ENCODE peak calls at places on chromosomes 6 and 20, in nine cellular contexts. O is vagina; B is breast epithelium; X is cardiac muscle cell; A is tibial nerve; N is uterus; G is foreskin keratinocyte; F is AG04450; Z is naive thymus-derived CD4-positive, alpha-beta T cell. L is an unnamed sample.
A peak's percentile ranks its signal among the peaks of the same experiment; 100 is the strongest.

GRCh38 chr20:50794846-50795634 is at the start of gene BCAS4:
- DNase-seq in O (no peak), B (peak; percentile 70), X (peak; percentile 89), A (peak; percentile 45), N (peak; percentile 79), G (peak; percentile 52), F (peak; percentile 37), Z (peak; percentile 91), L (peak; percentile 63)

GRCh38 chr20:32763202-32763999 is 1.2 kb downstream of the DNMT3B start:
- DNase-seq in O (no peak), B (no peak), X (no peak), A (no peak), N (no peak), G (no peak), F (no peak), Z (no peak), L (no peak)

GRCh38 chr6:79307321-79308036 is 73.0 kb upstream of the HMGN3 start:
- DNase-seq in O (no peak), B (no peak), X (no peak), A (no peak), N (no peak), G (peak; percentile 98), F (no peak), Z (no peak), L (no peak)

GRCh38 chr20:53805895-53806384 is 212.3 kb upstream of the ZNF217 start:
- DNase-seq in O (no peak), B (no peak), X (no peak), A (no peak), N (no peak), G (peak; percentile 96), F (no peak), Z (no peak), L (no peak)

GRCh38 chr20:17611540-17612286 is 41.8 kb downstream of the DSTN start:
- DNase-seq in O (peak; percentile 87), B (peak; percentile 29), X (peak; percentile 46), A (no peak), N (no peak), G (peak; percentile 69), F (no peak), Z (peak; percentile 7), L (no peak)

GRCh38 chr6:136524936-136525413 is 25.2 kb downstream of the MAP7 start:
- DNase-seq in O (no peak), B (no peak), X (no peak), A (no peak), N (no peak), G (no peak), F (no peak), Z (no peak), L (no peak)

GRCh38 chr6:138719011-138719635 is 54.4 kb upstream of the CCDC28A start:
- DNase-seq in O (no peak), B (no peak), X (no peak), A (no peak), N (no peak), G (no peak), F (no peak), Z (no peak), L (no peak)

GRCh38 chr6:42009844-42010184 is 40.5 kb upstream of the TAF8 start:
- DNase-seq in O (no peak), B (no peak), X (no peak), A (no peak), N (no peak), G (no peak), F (no peak), Z (no peak), L (no peak)

GRCh38 chr6:28710466-28711191 is 184.9 kb downstream of the GPX5 start:
- DNase-seq in O (no peak), B (no peak), X (no peak), A (no peak), N (no peak), G (peak; percentile 80), F (no peak), Z (no peak), L (no peak)

GRCh38 chr6:56079761-56080540 is 167.4 kb downstream of the COL21A1 start:
- DNase-seq in O (no peak), B (no peak), X (no peak), A (no peak), N (no peak), G (no peak), F (no peak), Z (no peak), L (no peak)

GRCh38 chr6:144681334-144681733 is 396.2 kb downstream of the UTRN start:
- DNase-seq in O (no peak), B (no peak), X (no peak), A (no peak), N (no peak), G (no peak), F (no peak), Z (no peak), L (no peak)

GRCh38 chr6:34816635-34817301 is 24.9 kb downstream of the BLTP3A start:
- DNase-seq in O (no peak), B (no peak), X (no peak), A (no peak), N (no peak), G (no peak), F (no peak), Z (no peak), L (no peak)

GRCh38 chr6:34819571-34820480 is 27.9 kb downstream of the BLTP3A start:
- DNase-seq in O (no peak), B (no peak), X (no peak), A (no peak), N (no peak), G (no peak), F (no peak), Z (no peak), L (no peak)

GRCh38 chr6:34813028-34813742 is 21.3 kb downstream of the BLTP3A start:
- DNase-seq in O (no peak), B (no peak), X (no peak), A (no peak), N (no peak), G (no peak), F (no peak), Z (no peak), L (no peak)

DNA sequence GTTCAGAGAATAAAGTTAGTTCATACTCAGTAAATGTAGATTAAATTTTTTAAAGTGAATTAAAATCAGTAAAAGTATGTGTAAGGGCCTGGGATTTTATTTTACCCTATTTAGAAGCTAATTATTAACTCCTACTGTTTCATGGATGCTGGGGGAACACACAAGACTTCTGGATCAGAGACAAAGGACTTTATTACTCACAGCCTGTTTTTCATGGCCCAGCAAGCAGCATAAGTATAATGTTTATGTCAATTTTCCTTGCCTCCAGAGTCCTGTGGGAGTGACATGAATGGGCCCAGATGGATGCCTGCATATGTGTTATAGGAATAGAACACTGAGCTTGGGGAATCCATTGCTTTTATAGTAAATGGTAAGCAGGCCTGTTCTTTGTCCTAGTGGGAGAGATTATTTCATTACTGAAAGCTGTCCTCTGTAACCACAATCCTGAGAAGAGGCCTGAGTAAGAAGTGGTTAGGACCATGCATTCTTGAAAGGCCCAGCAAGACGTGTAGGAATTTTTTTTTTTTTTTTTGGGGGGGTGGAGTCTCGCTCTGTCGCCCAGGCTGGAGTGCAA is 25.5 kb downstream of the BLTP3A start:
- DNase-seq in O (no peak), B (no peak), X (no peak), A (no peak), N (no peak), G (no peak), F (no peak), Z (no peak), L (no peak)
- H3K27ac ChIP-seq in O (no peak overlapping the region), B (no peak overlapping the region), X (peak overlapping the region; percentile 77), A (no peak overlapping the region), N (no peak overlapping the region), G (no peak overlapping the region), F (no peak overlapping the region), Z (no peak overlapping the region), L (no peak overlapping the region)

GRCh38 chr20:25336561-25337422 is 53.8 kb downstream of the ABHD12 start:
- DNase-seq in O (no peak), B (peak; percentile 72), X (peak; percentile 38), A (no peak), N (no peak), G (peak; percentile 74), F (no peak), Z (no peak), L (peak; percentile 26)
- H3K27ac ChIP-seq in O (no peak overlapping the region), B (no peak overlapping the region), X (no peak overlapping the region), A (no peak overlapping the region), N (no peak overlapping the region), G (no peak overlapping the region), F (no peak overlapping the region), Z (no peak overlapping the region), L (peak overlapping the region; percentile 17)

GRCh38 chr6:154984146-154984545 is 11.0 kb upstream of the TIAM2 start:
- DNase-seq in O (no peak), B (no peak), X (no peak), A (no peak), N (no peak), G (no peak), F (no peak), Z (no peak), L (no peak)

GRCh38 chr6:154991207-154991606 is 3.9 kb upstream of the TIAM2 start:
- DNase-seq in O (no peak), B (peak; percentile 66), X (no peak), A (no peak), N (no peak), G (peak; percentile 77), F (no peak), Z (no peak), L (no peak)

GRCh38 chr6:154989457-154989856 is 5.7 kb upstream of the TIAM2 start:
- DNase-seq in O (no peak), B (no peak), X (no peak), A (no peak), N (no peak), G (no peak), F (no peak), Z (no peak), L (no peak)

GRCh38 chr6:154981071-154981373 is 14.1 kb upstream of the TIAM2 start:
- DNase-seq in O (no peak), B (no peak), X (no peak), A (no peak), N (no peak), G (peak; percentile 73), F (no peak), Z (no peak), L (no peak)

DNA sequence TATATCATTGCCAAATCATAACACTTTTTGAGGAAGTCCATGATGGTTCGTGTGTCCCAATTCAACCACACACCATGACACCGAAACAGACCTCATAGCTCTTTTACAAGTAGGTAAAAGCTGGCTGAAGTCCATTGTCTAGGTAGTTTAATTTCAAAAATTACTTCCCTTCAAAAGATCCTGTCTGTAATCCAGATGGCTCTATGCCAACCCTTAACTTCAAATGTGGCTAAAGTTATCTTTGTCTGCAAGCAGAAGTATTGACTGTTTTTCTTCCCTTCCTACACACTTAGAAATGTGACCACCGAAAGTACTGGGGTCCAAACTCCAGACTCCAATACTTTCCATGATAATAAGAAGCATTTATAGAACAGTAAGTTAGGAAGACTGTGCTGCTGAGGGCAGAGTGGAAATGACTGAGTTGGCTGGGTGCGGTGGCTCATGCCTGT is 8.3 kb upstream of the TIAM2 start:
- DNase-seq in O (no peak), B (no peak), X (no peak), A (no peak), N (no peak), G (no peak), F (no peak), Z (no peak), L (no peak)
- H3K27ac ChIP-seq in O (no peak overlapping the region), B (no peak overlapping the region), X (no peak overlapping the region), A (no peak overlapping the region), N (no peak overlapping the region), G (no peak overlapping the region), F (no peak overlapping the region), Z (no peak overlapping the region), L (no peak overlapping the region)

DNA sequence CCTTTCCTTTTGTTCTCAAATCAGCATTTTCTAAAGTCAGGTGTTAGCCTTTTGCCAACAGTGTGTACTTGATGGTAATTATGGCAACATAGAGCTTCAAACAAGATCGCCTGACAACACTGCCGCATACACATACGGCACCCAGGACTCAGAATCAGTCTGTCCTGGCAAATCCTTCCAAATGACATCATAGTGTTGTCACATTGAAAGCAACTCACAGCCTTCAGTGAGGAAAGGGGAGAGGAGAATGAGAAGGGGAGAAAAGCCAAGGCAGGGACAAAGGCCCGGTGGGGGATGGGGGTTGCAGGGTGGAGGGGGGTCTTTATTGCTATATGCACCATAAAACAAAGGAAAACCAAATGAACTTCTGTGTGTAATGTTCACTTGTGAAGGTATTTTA is 65.7 kb upstream of the PTGIS start:
- DNase-seq in O (no peak), B (no peak), X (no peak), A (no peak), N (no peak), G (no peak), F (no peak), Z (no peak), L (no peak)
- H3K27ac ChIP-seq in O (no peak overlapping the region), B (no peak overlapping the region), X (no peak overlapping the region), A (no peak overlapping the region), N (no peak overlapping the region), G (no peak overlapping the region), F (no peak overlapping the region), Z (no peak overlapping the region), L (no peak overlapping the region)

L was measured in substantia nigra.